ENCODE peak calls at places on chromosomes 7 and 10, in five cellular contexts. F, M, B, I and N are unnamed samples.

GRCh38 chr7:6392712-6393666 is 54.8 kb downstream of the DAGLB start:
- DNase-seq in F (no peak), I (peak), M (no peak), B (no peak), N (peak)

GRCh38 chr7:101722247-101722646 is 93.2 kb upstream of the MYL10 start:
- DNase-seq in M (no peak), I (no peak), F (no peak), B (no peak), N (no peak)

GRCh38 chr7:34066968-34067367 is 161.6 kb downstream of the BMPER start:
- DNase-seq in I (no peak), B (no peak), F (no peak), M (no peak), N (no peak)

GRCh38 chr10:68047554-68048327 is 27.3 kb downstream of the HERC4 start:
- DNase-seq in I (no peak), F (no peak), M (no peak), B (no peak), N (no peak)

GRCh38 chr7:123492485-123492884 is 41.9 kb downstream of the IQUB start:
- DNase-seq in B (no peak), F (no peak), M (no peak), I (no peak), N (no peak)

GRCh38 chr10:97778452-97779302 is 6.9 kb upstream of the SFRP5 start:
- DNase-seq in I (no peak), B (no peak), F (no peak), M (no peak), N (no peak)

GRCh38 chr7:36349626-36350025 is 40.0 kb upstream of the ANLN start:
- DNase-seq in B (no peak), I (no peak), M (no peak), F (no peak), N (no peak)

GRCh38 chr10:71575446-71575845 is 144.1 kb downstream of the C10orf105 start:
- DNase-seq in I (no peak), B (no peak), F (no peak), M (no peak), N (no peak)

GRCh38 chr10:33126118-33126517 is 168.1 kb upstream of the ITGB1 start:
- DNase-seq in B (no peak), M (no peak), I (no peak), F (no peak), N (peak)

GRCh38 chr10:99711129-99711719 is 20.7 kb downstream of the COX15 start:
- DNase-seq in M (no peak), F (peak), I (peak), B (no peak), N (peak)

GRCh38 chr7:94173436-94173835 is 169.3 kb upstream of the BET1 start:
- DNase-seq in I (no peak), F (no peak), B (no peak), M (no peak), N (no peak)